ENCODE peak calls at places on chromosomes 12 and 14, in seven cellular contexts. One of them, this sample, is unnamed.

GRCh38 chr14:38158468-38158867 is 49.2 kb upstream of the SSTR1 start:
- DNase-seq in fibroblast of the aortic adventitia: no peak
- DNase-seq in stimulated activated CD4-positive, alpha-beta T cell treated with anti-CD3 and anti-CD28 coated beads, Interleukin-1b, Interleukin-23, amount 100 ng/mL, for 1 hour: no peak
- DNase-seq in left cardiac atrium: no peak
- DNase-seq in CD8-positive, alpha-beta memory T cell: no peak
- DNase-seq in hepatic stellate cell: no peak
- DNase-seq in cardiac muscle cell: no peak
- DNase-seq in this sample: no peak

GRCh38 chr12:39685854-39686608 is 66.4 kb upstream of the ABCD2 start:
- DNase-seq in fibroblast of the aortic adventitia: no peak
- DNase-seq in stimulated activated CD4-positive, alpha-beta T cell treated with anti-CD3 and anti-CD28 coated beads, Interleukin-1b, Interleukin-23, amount 100 ng/mL, for 1 hour: no peak
- DNase-seq in left cardiac atrium: no peak
- DNase-seq in CD8-positive, alpha-beta memory T cell: no peak
- DNase-seq in hepatic stellate cell: no peak
- DNase-seq in cardiac muscle cell: no peak
- DNase-seq in this sample: no peak

GRCh38 chr12:40622246-40622838 is 69.9 kb upstream of the CNTN1 start:
- DNase-seq in fibroblast of the aortic adventitia: peak
- DNase-seq in stimulated activated CD4-positive, alpha-beta T cell treated with anti-CD3 and anti-CD28 coated beads, Interleukin-1b, Interleukin-23, amount 100 ng/mL, for 1 hour: no peak
- DNase-seq in left cardiac atrium: peak
- DNase-seq in CD8-positive, alpha-beta memory T cell: no peak
- DNase-seq in hepatic stellate cell: peak
- DNase-seq in cardiac muscle cell: peak
- DNase-seq in this sample: peak

GRCh38 chr12:85301054-85301453 is 21.0 kb downstream of the ALX1 start:
- DNase-seq in fibroblast of the aortic adventitia: no peak
- DNase-seq in stimulated activated CD4-positive, alpha-beta T cell treated with anti-CD3 and anti-CD28 coated beads, Interleukin-1b, Interleukin-23, amount 100 ng/mL, for 1 hour: no peak
- DNase-seq in left cardiac atrium: no peak
- DNase-seq in CD8-positive, alpha-beta memory T cell: no peak
- DNase-seq in hepatic stellate cell: no peak
- DNase-seq in cardiac muscle cell: no peak
- DNase-seq in this sample: no peak

GRCh38 chr12:14238224-14238792 is 127.2 kb upstream of the ATF7IP start:
- DNase-seq in fibroblast of the aortic adventitia: peak
- DNase-seq in stimulated activated CD4-positive, alpha-beta T cell treated with anti-CD3 and anti-CD28 coated beads, Interleukin-1b, Interleukin-23, amount 100 ng/mL, for 1 hour: no peak
- DNase-seq in left cardiac atrium: no peak
- DNase-seq in CD8-positive, alpha-beta memory T cell: no peak
- DNase-seq in hepatic stellate cell: no peak
- DNase-seq in cardiac muscle cell: peak
- DNase-seq in this sample: peak

GRCh38 chr12:124172646-124173045 is 122.2 kb upstream of the RFLNA start:
- DNase-seq in fibroblast of the aortic adventitia: no peak
- DNase-seq in stimulated activated CD4-positive, alpha-beta T cell treated with anti-CD3 and anti-CD28 coated beads, Interleukin-1b, Interleukin-23, amount 100 ng/mL, for 1 hour: no peak
- DNase-seq in left cardiac atrium: no peak
- DNase-seq in CD8-positive, alpha-beta memory T cell: no peak
- DNase-seq in hepatic stellate cell: no peak
- DNase-seq in cardiac muscle cell: no peak
- DNase-seq in this sample: peak

GRCh38 chr12:79689041-79689476 is 1.7 kb downstream of the PAWR start:
- DNase-seq in fibroblast of the aortic adventitia: peak
- DNase-seq in stimulated activated CD4-positive, alpha-beta T cell treated with anti-CD3 and anti-CD28 coated beads, Interleukin-1b, Interleukin-23, amount 100 ng/mL, for 1 hour: no peak
- DNase-seq in left cardiac atrium: no peak
- DNase-seq in CD8-positive, alpha-beta memory T cell: no peak
- DNase-seq in hepatic stellate cell: no peak
- DNase-seq in cardiac muscle cell: no peak
- DNase-seq in this sample: no peak

GRCh38 chr14:104567957-104568225 is 11.7 kb upstream of the C14orf180 start:
- DNase-seq in fibroblast of the aortic adventitia: no peak
- DNase-seq in stimulated activated CD4-positive, alpha-beta T cell treated with anti-CD3 and anti-CD28 coated beads, Interleukin-1b, Interleukin-23, amount 100 ng/mL, for 1 hour: no peak
- DNase-seq in left cardiac atrium: no peak
- DNase-seq in CD8-positive, alpha-beta memory T cell: no peak
- DNase-seq in hepatic stellate cell: no peak
- DNase-seq in cardiac muscle cell: no peak
- DNase-seq in this sample: no peak

GRCh38 chr12:131205534-131205933 is 251.8 kb downstream of the ADGRD1 start:
- DNase-seq in fibroblast of the aortic adventitia: no peak
- DNase-seq in stimulated activated CD4-positive, alpha-beta T cell treated with anti-CD3 and anti-CD28 coated beads, Interleukin-1b, Interleukin-23, amount 100 ng/mL, for 1 hour: no peak
- DNase-seq in left cardiac atrium: no peak
- DNase-seq in CD8-positive, alpha-beta memory T cell: no peak
- DNase-seq in hepatic stellate cell: no peak
- DNase-seq in cardiac muscle cell: no peak
- DNase-seq in this sample: no peak

GRCh38 chr12:95852133-95852532 is 6.6 kb upstream of the SNRPF start:
- DNase-seq in fibroblast of the aortic adventitia: no peak
- DNase-seq in stimulated activated CD4-positive, alpha-beta T cell treated with anti-CD3 and anti-CD28 coated beads, Interleukin-1b, Interleukin-23, amount 100 ng/mL, for 1 hour: no peak
- DNase-seq in left cardiac atrium: no peak
- DNase-seq in CD8-positive, alpha-beta memory T cell: no peak
- DNase-seq in hepatic stellate cell: no peak
- DNase-seq in cardiac muscle cell: no peak
- DNase-seq in this sample: no peak

GRCh38 chr14:78758333-78758732 is 588.2 kb downstream of the NRXN3 start:
- DNase-seq in fibroblast of the aortic adventitia: peak
- DNase-seq in stimulated activated CD4-positive, alpha-beta T cell treated with anti-CD3 and anti-CD28 coated beads, Interleukin-1b, Interleukin-23, amount 100 ng/mL, for 1 hour: no peak
- DNase-seq in left cardiac atrium: no peak
- DNase-seq in CD8-positive, alpha-beta memory T cell: no peak
- DNase-seq in hepatic stellate cell: peak
- DNase-seq in cardiac muscle cell: peak
- DNase-seq in this sample: peak